ENCODE peak calls at places on chromosomes 4 and X, in five cellular contexts. N is HepG2, H is SK-N-SH, L is IMR-90, J is GM12878. Z is an unnamed sample.

GRCh38 chr4:113958766-113959540 is 20.5 kb downstream of the ARSJ start:
- DNase-seq in H (no peak), L (peak; percentile 97), J (no peak), N (peak; percentile 74), Z (no peak)

GRCh38 chr4:89538886-89539285 is 231.3 kb upstream of the GPRIN3 start:
- DNase-seq in H (no peak), J (no peak), L (peak; percentile 43), N (no peak), Z (no peak)

GRCh38 chr4:169307581-169307980 is 36.8 kb upstream of the SH3RF1 start:
- DNase-seq in J (no peak), H (no peak), N (peak; percentile 20), L (no peak), Z (no peak)

GRCh38 chrX:9369802-9370291 is 95.0 kb upstream of the TBL1X start:
- DNase-seq in H (no peak), L (no peak), J (no peak), N (no peak), Z (no peak)

GRCh38 chr4:123588631-123589223 is 192.1 kb downstream of the SPRY1 start:
- DNase-seq in L (peak; percentile 60), H (no peak), J (peak; percentile 84), N (peak; percentile 86), Z (no peak)

GRCh38 chr4:182925298-182925738 is 8.1 kb upstream of the DCTD start:
- DNase-seq in N (peak; percentile 89), J (peak; percentile 47), H (peak; percentile 79), L (peak; percentile 84), Z (peak; percentile 53)

GRCh38 chrX:112705726-112706125 is 26.0 kb upstream of the LHFPL1 start:
- DNase-seq in J (no peak), N (no peak), H (no peak), L (no peak), Z (no peak)

GRCh38 chr4:10584042-10584441 is 100.5 kb downstream of the CLNK start:
- DNase-seq in J (peak; percentile 49), H (no peak), L (peak; percentile 87), N (peak; percentile 6), Z (no peak)

GRCh38 chrX:8126092-8126491 is 45.0 kb downstream of the VCX2 start:
- DNase-seq in J (no peak), H (no peak), N (no peak), L (no peak), Z (no peak)

GRCh38 chr4:804804-805203 is 21.1 kb downstream of the CPLX1 start:
- DNase-seq in H (no peak), J (no peak), L (no peak), N (no peak), Z (no peak)

GRCh38 chrX:2823795-2824386 is 4.8 kb upstream of the GYG2 start:
- DNase-seq in H (no peak), J (no peak), N (no peak), L (no peak), Z (no peak)

GRCh38 chr4:1393866-1394265 is 12.4 kb downstream of the NKX1-1 start:
- DNase-seq in H (no peak), N (no peak), J (no peak), L (no peak), Z (no peak)

GRCh38 chr4:113012776-113013175 is 36.7 kb upstream of the ANK2 start:
- DNase-seq in J (no peak), L (no peak), N (no peak), H (peak; percentile 15), Z (no peak)

GRCh38 chr4:110484767-110485166 is 8.8 kb downstream of the ENPEP start:
- DNase-seq in N (no peak), H (no peak), J (no peak), L (peak; percentile 90), Z (no peak)

GRCh38 chrX:129754266-129755024 is 15.7 kb downstream of the XPNPEP2 start:
- DNase-seq in L (no peak), N (no peak), J (no peak), H (no peak), Z (peak; percentile 49)

GRCh38 chr4:8694226-8694625 is 101.7 kb downstream of the CPZ start:
- DNase-seq in H (peak; percentile 10), N (no peak), J (no peak), L (no peak), Z (no peak)

GRCh38 chr4:4574792-4575191 is 32.9 kb upstream of the STX18 start:
- DNase-seq in N (no peak), L (peak; percentile 72), H (no peak), J (no peak), Z (no peak)

GRCh38 chr4:155392486-155393184 is 15.9 kb upstream of the MAP9 start:
- DNase-seq in J (no peak), H (no peak), N (peak; percentile 7), L (peak; percentile 84), Z (no peak)

GRCh38 chr4:114659386-114660008 is 60.9 kb downstream of the UGT8 start:
- DNase-seq in H (peak; percentile 60), J (peak; percentile 32), N (peak; percentile 42), L (peak; percentile 64), Z (peak; percentile 34)

GRCh38 chr4:2937146-2937857 is 25.9 kb downstream of the NOP14 start:
- DNase-seq in H (no peak), N (peak; percentile 91), L (no peak), J (peak; percentile 64), Z (no peak)

GRCh38 chrX:68719181-68719903 is 71.9 kb downstream of the STARD8 start:
- DNase-seq in J (no peak), N (no peak), H (no peak), L (no peak), Z (no peak)

GRCh38 chrX:54799046-54799445 is 991 bp upstream of the ITIH6 start:
- DNase-seq in J (no peak), N (no peak), H (no peak), L (no peak), Z (no peak)

GRCh38 chr4:184408021-184408710 is 66.2 kb downstream of the IRF2 start:
- DNase-seq in L (peak; percentile 92), H (no peak), J (no peak), N (no peak), Z (no peak)
- TF ChIP-seq MXI1 in L (no peak), H (no peak), J (no peak), N (no peak), Z (no peak)

DNA sequence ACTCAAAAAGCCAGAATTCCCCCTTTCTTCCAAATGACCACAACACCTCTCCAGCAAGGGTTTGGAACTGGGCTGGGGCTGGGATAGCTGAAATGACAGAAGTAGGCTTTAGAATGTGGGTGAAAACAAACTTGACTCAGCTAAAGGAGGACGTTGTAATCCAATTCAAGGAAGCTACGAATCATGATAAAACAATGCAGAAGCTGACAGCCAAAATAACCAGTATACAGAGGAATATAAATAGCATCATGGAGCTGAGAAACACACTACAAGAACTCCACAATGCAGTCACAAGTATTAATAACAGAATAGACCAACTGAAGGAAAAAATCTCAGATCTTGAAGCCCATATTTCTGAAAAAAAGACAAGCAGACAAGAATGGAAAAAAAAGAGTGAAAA is 95.8 kb upstream of the TET2 start:
- DNase-seq in H (no peak), N (no peak), J (no peak), L (peak; percentile 50), Z (no peak)
- TF ChIP-seq MXI1 in H (no peak), N (no peak), J (no peak), L (no peak), Z (no peak)

DNA sequence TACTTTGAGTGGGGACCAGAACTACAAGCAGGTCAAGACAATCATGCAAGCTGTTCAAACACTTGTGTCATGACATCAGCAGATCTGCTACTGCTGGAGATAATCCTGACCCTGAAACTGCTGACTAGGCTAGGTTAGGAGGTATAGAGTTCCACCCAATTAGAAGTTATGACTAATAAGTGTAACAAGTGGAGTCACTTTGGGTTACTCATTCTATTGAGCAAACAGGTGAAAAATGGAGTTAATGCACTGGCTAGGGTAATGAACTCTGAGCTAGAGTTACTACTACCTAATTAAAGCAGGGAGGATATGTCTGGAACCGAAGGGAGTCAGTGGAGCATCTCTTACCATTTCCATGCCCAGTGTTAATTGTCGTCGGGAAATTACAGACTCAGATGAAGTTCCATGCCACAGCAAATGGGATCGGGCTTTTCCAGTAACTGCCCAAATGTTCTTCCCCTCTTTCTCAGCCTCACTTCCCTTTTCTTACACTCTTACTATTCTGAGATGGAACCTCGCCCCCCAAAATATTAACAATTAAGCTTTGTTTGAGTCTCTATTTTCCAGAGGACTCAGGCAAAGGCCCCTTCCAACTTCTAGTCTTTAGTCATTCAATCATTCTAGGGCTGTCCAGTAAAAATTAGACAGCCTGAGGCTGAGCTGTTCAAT is 19.8 kb upstream of the MANBA start:
- DNase-seq in J (no peak), L (peak; percentile 62), N (peak; percentile 57), H (no peak), Z (peak; percentile 57)
- TF ChIP-seq MXI1 in J (no peak), L (no peak), N (no peak), H (no peak), Z (no peak)

GRCh38 chrX:38973327-38973726 is 172.1 kb downstream of the MID1IP1 start:
- DNase-seq in N (no peak), L (peak; percentile 17), H (no peak), J (no peak), Z (no peak)
- TF ChIP-seq MXI1 in N (no peak), L (no peak), H (no peak), J (no peak), Z (no peak)

GRCh38 chrX:40261955-40262596 is 164.3 kb upstream of the BCOR start:
- DNase-seq in J (no peak), L (peak; percentile 33), N (no peak), H (no peak), Z (peak; percentile 58)

GRCh38 chrX:40266490-40267333 is 169.0 kb upstream of the BCOR start:
- DNase-seq in L (peak; percentile 56), J (no peak), H (peak; percentile 87), N (peak; percentile 23), Z (peak; percentile 68)

GRCh38 chrX:40258909-40259308 is 161.2 kb upstream of the BCOR start:
- DNase-seq in J (no peak), N (no peak), H (no peak), L (no peak), Z (no peak)

GRCh38 chrX:40260123-40260751 is 162.5 kb upstream of the BCOR start:
- DNase-seq in N (no peak), J (no peak), L (no peak), H (no peak), Z (no peak)

DNA sequence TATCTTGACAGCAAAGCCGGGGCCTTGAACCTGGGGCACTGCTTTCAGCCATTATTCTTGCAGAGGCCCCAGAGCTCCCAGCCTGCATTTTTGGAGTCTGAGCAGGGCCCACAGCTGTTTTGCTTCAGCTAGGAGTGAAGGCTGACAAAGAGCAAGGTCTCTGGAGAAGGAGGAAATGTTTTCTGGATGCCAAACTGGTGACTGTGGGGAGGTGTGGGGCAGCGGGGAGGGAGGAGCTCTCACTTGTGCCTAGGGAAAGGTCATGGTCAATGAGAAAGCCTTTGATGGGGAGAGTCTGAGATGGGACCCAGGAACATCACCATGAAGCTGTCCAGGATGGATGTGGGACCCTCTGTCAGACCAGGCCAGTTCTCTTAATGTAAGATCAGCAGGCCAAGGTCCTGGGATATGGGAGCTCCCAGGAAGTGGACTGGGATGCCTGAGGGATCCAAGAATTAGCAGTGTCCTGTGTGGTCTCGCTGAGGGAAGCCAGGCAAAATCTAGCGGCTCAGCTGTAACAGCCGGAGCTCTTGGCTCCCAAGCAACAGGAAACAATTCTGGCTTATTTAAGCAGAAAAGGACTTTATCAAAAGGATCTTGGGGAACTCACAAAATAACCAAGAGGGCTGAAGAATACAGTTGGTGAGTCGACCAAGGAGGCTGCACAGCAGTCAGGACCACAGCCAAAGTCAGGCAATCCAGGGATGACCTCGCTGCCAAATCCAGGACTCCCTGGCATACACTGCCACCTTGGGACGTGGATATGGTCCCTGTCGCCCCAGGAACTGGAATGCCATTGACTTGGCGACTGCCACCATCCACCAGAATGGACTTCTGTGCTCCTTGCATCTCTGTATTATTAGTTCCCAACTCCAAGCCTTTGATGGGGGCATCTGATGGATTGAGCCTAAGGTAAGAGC is 165.1 kb upstream of the BCOR start:
- DNase-seq in J (no peak), H (no peak), N (peak; percentile 8), L (peak; percentile 41), Z (no peak)
- TF ChIP-seq MXI1 in J (no peak), H (no peak), N (no peak), L (no peak), Z (no peak)

Z was measured in K562.